ENCODE peak calls at places on chromosome 1, in six cellular contexts. H is left ventricle myocardium inferior, G is prostate gland, K is cardiac muscle cell, V is astrocyte of the spinal cord, W is spleen. E is an unnamed sample.
A peak's percentile ranks its signal among the peaks of the same experiment; 100 is the strongest.

GRCh38 chr1:100575406-100575805 is 37.5 kb downstream of the GPR88 start:
- DNase-seq in H (no peak), G (no peak), K (no peak), V (no peak), W (no peak), E (no peak)

GRCh38 chr1:224317383-224318045 is 12.5 kb downstream of the NVL start:
- DNase-seq in H (no peak), G (peak; percentile 22), K (no peak), V (no peak), W (no peak), E (peak; percentile 93)

GRCh38 chr1:152451254-152451653 is 37.2 kb upstream of the CRNN start:
- DNase-seq in H (no peak), G (no peak), K (no peak), V (no peak), W (no peak), E (no peak)

GRCh38 chr1:152967201-152967600 is 3.2 kb upstream of the SPRR4 start:
- DNase-seq in H (no peak), G (no peak), K (no peak), V (no peak), W (no peak), E (no peak)

GRCh38 chr1:170535418-170535817 is 3.5 kb downstream of the GORAB start:
- DNase-seq in H (no peak), G (no peak), K (no peak), V (no peak), W (no peak), E (no peak)

GRCh38 chr1:32509939-32510338 is 29.3 kb upstream of the ZBTB8A start:
- DNase-seq in H (no peak), G (no peak), K (no peak), V (no peak), W (no peak), E (no peak)

GRCh38 chr1:228867093-228867950 is 132.0 kb downstream of the RHOU start:
- DNase-seq in H (no peak), G (no peak), K (peak; percentile 60), V (peak; percentile 9), W (no peak), E (peak; percentile 19)

GRCh38 chr1:191888996-191889622 is 269.2 kb upstream of the RGS18 start:
- DNase-seq in H (no peak), G (no peak), K (peak; percentile 41), V (no peak), W (no peak), E (peak; percentile 19)

GRCh38 chr1:21936366-21937031 is 611 bp downstream of the HSPG2 start:
- DNase-seq in H (no peak), G (no peak), K (no peak), V (no peak), W (peak; percentile 81), E (no peak)

GRCh38 chr1:242826706-242827336 is 302.3 kb upstream of the PLD5 start:
- DNase-seq in H (no peak), G (no peak), K (no peak), V (no peak), W (no peak), E (no peak)

GRCh38 chr1:200367841-200368534 is 41.8 kb downstream of the ZNF281 start:
- DNase-seq in H (no peak), G (no peak), K (peak; percentile 80), V (peak; percentile 87), W (no peak), E (no peak)

GRCh38 chr1:150281221-150281757 is 1.1 kb upstream of the CIART start:
- DNase-seq in H (peak; percentile 79), G (peak; percentile 67), K (peak; percentile 78), V (peak; percentile 73), W (peak; percentile 84), E (no peak)

GRCh38 chr1:237358555-237358954 is 316.6 kb downstream of the RYR2 start:
- DNase-seq in H (no peak), G (no peak), K (no peak), V (no peak), W (no peak), E (no peak)

GRCh38 chr1:173202430-173203145 is 4.5 kb downstream of the TNFSF4 start:
- DNase-seq in H (no peak), G (peak; percentile 41), K (peak; percentile 90), V (peak; percentile 91), W (no peak), E (peak; percentile 38)

GRCh38 chr1:229192031-229192430 is 78.9 kb upstream of the RAB4A start:
- DNase-seq in H (no peak), G (no peak), K (peak; percentile 70), V (no peak), W (no peak), E (no peak)

DNA sequence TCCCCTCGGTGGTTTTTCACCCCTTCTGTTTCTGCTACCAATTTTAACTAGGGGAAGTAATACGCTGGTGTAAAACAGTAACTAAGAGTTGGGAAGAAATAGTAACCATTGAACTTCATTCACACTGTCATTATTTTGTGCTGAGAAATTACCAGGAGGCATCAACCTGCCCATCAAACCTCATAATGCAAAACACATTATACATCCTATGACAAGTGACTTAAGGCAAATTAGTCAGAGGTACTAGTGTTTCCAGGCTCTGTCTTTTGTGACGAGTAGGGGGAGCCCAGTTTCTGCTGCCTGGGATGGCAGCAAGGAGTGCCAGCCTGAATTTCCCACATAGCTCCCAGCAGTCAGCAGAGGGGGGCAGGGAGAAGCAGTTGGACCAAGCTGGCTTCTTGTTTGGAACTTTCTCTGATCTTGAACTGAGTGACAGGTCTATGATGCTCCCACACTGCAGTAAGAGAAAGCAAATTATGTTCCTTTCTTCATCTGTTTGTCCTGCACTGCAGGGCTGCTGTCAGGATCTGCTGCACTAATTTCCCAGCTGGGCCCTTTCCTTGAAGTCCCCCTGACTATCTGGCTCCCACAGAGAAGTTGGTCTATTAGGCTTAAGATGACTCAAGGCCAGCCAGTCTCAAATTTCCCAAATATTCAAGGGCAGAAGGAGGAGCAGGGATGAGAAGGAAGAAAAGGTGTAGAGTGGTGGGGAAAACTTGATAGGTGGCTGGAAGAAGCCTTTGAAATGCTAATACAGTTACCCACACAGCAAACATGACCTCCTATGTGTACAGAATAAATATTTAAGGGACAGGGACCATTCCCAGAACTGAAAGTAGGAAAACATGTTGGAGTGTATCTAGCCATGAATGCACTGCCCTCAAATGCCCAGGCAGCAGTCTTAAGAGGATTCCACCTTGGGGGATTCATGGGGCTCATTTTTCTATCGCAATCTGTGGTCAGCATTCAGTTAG is 322.8 kb downstream of the SEC16B start:
- DNase-seq in H (no peak), G (no peak), K (no peak), V (no peak), W (no peak), E (no peak)
- TF ChIP-seq CTCF in H (no peak), G (no peak), K (no peak), V (no peak), W (no peak), E (no peak)

DNA sequence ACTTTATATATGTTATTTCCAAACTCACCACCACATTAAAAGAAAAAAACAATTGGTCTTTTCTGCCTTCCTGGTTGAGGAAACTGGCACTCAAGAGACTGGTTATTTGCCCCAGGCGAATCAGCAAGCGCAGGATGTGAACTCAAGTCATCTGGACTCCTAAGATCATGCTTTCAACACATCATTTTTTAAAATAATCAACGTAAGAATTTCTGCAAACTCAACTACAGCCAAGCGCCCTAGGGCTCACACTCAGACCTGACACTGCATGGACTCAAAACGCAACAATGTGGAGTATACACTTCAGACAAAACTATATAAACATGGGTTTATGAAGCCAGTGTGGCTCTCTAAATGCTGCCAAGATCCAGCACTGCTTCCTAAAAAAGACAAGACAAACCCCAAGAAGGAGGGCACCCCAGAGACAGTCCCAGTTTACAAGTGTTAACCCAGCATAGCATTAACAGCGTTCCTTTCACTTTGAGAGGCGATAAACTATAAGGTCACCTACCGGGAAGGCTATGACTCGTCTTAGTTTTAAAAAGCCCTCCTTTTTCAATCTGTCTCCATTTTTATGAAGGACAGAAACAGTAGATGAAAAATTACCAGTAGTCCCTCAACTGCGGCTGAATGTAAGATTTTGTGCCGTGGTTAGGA is 54.9 kb downstream of the SIPA1L2 start:
- DNase-seq in H (no peak), G (no peak), K (no peak), V (no peak), W (no peak), E (no peak)
- H3K4me3 ChIP-seq in H (no peak overlapping the region), G (no peak overlapping the region), K (no peak overlapping the region), V (no peak overlapping the region), W (no peak overlapping the region), E (no peak overlapping the region)

DNA sequence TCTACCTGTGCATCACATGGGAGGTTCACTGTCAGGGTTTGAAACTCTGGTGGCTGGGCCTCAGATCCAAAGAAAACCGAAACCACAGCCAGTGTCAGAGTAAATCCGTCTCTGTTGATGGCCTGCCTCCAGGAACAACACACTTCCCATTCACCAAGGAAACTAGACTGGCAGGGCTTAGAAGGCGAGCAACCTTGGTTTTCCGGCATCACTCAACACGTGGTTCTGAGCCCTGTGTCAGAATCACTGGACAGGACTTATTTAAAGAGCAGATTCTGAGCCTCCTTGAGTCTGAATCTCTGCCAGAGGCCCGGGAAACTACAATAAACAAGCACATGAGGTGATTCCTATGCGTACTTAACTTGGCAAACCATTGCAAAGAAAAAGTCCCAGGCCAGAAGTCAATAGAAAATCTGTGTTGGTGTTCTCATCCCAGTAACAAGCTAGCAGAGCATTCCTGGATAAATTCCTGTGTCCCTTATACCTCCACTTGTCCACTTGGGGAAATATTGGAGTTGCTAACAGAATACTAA is 70.0 kb downstream of the KCTD3 start:
- DNase-seq in H (no peak), G (peak; percentile 68), K (peak; percentile 73), V (peak; percentile 89), W (no peak), E (peak; percentile 96)
- TF ChIP-seq CTCF in H (no peak), G (no peak), K (no peak), V (no peak), W (no peak), E (no peak)

GRCh38 chr1:243851765-243852164 is 1.7 kb upstream of the AKT3 start:
- DNase-seq in H (no peak), G (no peak), K (no peak), V (no peak), W (no peak), E (no peak)
- H3K4me3 ChIP-seq in H (no peak overlapping the region), G (no peak overlapping the region), K (no peak overlapping the region), V (no peak overlapping the region), W (peak overlapping the region; percentile 87), E (no peak overlapping the region)

GRCh38 chr1:58943776-58944175 is 159.9 kb upstream of the JUN start:
- DNase-seq in H (no peak), G (no peak), K (no peak), V (no peak), W (no peak), E (no peak)
- TF ChIP-seq CTCF in H (no peak), G (no peak), K (no peak), V (no peak), W (no peak), E (no peak)

DNA sequence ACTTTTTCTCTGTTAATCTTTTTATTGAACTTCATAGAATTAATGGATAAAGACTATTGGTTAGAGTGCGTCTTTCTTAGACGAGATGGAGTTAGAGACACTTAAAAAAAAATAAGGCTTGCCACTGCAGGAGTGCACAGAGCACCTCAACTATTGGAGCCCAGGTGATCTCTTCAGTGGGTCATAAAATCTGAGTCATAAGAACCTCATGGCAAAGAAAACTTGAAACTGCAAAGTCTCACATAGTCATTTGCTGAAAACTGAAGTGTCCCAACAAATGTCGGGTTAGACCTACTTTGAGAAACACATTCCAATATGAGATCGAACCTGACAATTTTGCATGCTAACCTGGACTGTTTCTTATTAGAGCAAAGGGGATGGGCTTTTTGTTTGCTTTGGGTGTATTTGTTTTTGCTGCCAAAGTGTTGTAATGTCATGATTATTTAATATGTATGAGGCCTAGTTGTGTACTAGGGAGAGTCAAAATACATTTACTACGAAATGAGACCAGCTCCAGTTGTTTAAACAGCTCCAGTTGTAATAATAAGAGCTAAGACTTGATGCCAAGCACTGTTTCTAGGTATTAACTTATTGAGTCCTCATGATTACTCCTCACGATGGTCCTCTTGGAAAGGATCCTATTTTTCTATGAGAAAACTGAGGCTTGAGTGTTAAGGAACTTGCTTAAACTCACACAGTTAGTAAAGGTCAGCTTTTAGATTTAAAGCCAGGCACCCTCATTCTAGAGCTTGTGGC is 65.1 kb downstream of the DDR2 start:
- DNase-seq in H (no peak), G (no peak), K (no peak), V (no peak), W (no peak), E (no peak)
- H3K4me3 ChIP-seq in H (no peak overlapping the region), G (no peak overlapping the region), K (no peak overlapping the region), V (no peak overlapping the region), W (no peak overlapping the region), E (no peak overlapping the region)